ENCODE peak calls at places on chromosomes 1 and 21, in nine cellular contexts. H is amniotic stem cell, M is heart left ventricle, L is GM10248, Y is endothelial cell, X is AML-193, P is NCI-H1105 treated with DMSO at 0.1 percent for 48 hours, B is mucosa of gallbladder, G is RPMI8226. W is an unnamed sample.

GRCh38 chr21:34928637-34929036 is 120.5 kb downstream of the RUNX1 start:
- DNase-seq in L (no peak), P (no peak), Y (no peak), M (no peak), X (no peak), B (no peak), G (no peak), H (no peak), W (no peak)

GRCh38 chr1:41385398-41386189 is 24.4 kb downstream of the FOXO6 start:
- DNase-seq in P (no peak), H (no peak), X (no peak), M (no peak), L (no peak), B (no peak), Y (no peak), G (no peak), W (no peak)

GRCh38 chr1:92993581-92993980 is 32.3 kb upstream of the DIPK1A start:
- DNase-seq in P (no peak), H (no peak), G (no peak), X (no peak), L (no peak), B (no peak), Y (no peak), M (no peak), W (no peak)

GRCh38 chr1:44819257-44819593 is 10.9 kb downstream of the BTBD19 start:
- DNase-seq in L (no peak), B (no peak), Y (no peak), P (no peak), H (no peak), M (peak; percentile 17), G (no peak), X (no peak), W (peak; percentile 52)

GRCh38 chr1:89780721-89781120 is 40.1 kb upstream of the LRRC8D start:
- DNase-seq in P (peak; percentile 38), H (peak; percentile 34), L (no peak), G (peak; percentile 25), M (no peak), B (no peak), Y (no peak), X (peak; percentile 72), W (peak; percentile 36)

GRCh38 chr1:104765115-104765514 is 1015.4 kb downstream of the AMY1C start:
- DNase-seq in L (peak; percentile 22), G (no peak), M (no peak), H (no peak), Y (no peak), B (no peak), X (no peak), P (no peak), W (no peak)

GRCh38 chr21:45546636-45547203 is 4.5 kb upstream of the SLC19A1 start:
- DNase-seq in B (no peak), G (no peak), P (no peak), Y (no peak), H (no peak), M (no peak), X (no peak), L (no peak), W (no peak)

GRCh38 chr1:28160677-28161328 is 15.7 kb downstream of the PTAFR start:
- DNase-seq in H (no peak), Y (no peak), X (no peak), L (no peak), B (peak; percentile 24), P (no peak), G (no peak), M (no peak), W (no peak)

GRCh38 chr1:9586147-9586766 is 2.5 kb upstream of the TMEM201 start:
- DNase-seq in P (no peak), H (no peak), X (no peak), L (no peak), M (no peak), B (no peak), Y (no peak), G (no peak), W (no peak)

GRCh38 chr1:10904396-10905358 is 107.8 kb upstream of the TARDBP start:
- DNase-seq in M (no peak), L (no peak), X (peak; percentile 50), P (no peak), H (no peak), B (no peak), Y (no peak), G (no peak), W (no peak)

GRCh38 chr21:40165671-40166070 is 298.4 kb downstream of the PCP4 start:
- DNase-seq in H (no peak), X (no peak), P (no peak), M (no peak), Y (no peak), G (no peak), B (no peak), L (no peak), W (no peak)

GRCh38 chr1:32727876-32728275 is 25.3 kb upstream of the SYNC start:
- DNase-seq in L (no peak), P (no peak), B (no peak), H (no peak), X (no peak), G (no peak), Y (no peak), M (no peak), W (no peak)

GRCh38 chr1:234532511-234532922 is 53.5 kb upstream of the TARBP1 start:
- DNase-seq in Y (no peak), L (no peak), H (no peak), X (peak; percentile 53), M (peak; percentile 75), G (no peak), B (no peak), P (no peak), W (no peak)

GRCh38 chr1:209850342-209850979 is 22.7 kb downstream of the UTP25 start:
- DNase-seq in M (peak; percentile 54), P (peak; percentile 67), H (no peak), L (peak; percentile 55), Y (peak; percentile 76), B (no peak), X (no peak), G (peak; percentile 19), W (peak; percentile 76)

GRCh38 chr1:28860332-28861073 is 48.5 kb downstream of the OPRD1 start:
- DNase-seq in P (peak; percentile 58), B (peak; percentile 88), X (no peak), M (no peak), H (no peak), Y (no peak), L (no peak), G (no peak), W (no peak)

GRCh38 chr21:34932233-34932632 is 116.9 kb downstream of the RUNX1 start:
- DNase-seq in B (no peak), M (no peak), P (no peak), G (no peak), Y (no peak), L (no peak), H (no peak), X (no peak), W (no peak)

GRCh38 chr1:201262963-201263608 is 20.2 kb upstream of the PKP1 start:
- DNase-seq in L (no peak), X (no peak), B (no peak), G (no peak), P (no peak), M (no peak), Y (no peak), H (no peak), W (no peak)

GRCh38 chr1:208919371-208919770 is 664.1 kb upstream of the CAMK1G start:
- DNase-seq in B (no peak), X (no peak), M (no peak), L (no peak), G (no peak), P (no peak), Y (no peak), H (no peak), W (no peak)

GRCh38 chr1:243234978-243235657 is 20.0 kb downstream of the CEP170 start:
- DNase-seq in L (no peak), G (no peak), P (no peak), B (no peak), Y (no peak), H (no peak), X (no peak), M (no peak), W (no peak)

GRCh38 chr1:205449750-205450443 is 5.9 kb downstream of the BLACAT1 start:
- DNase-seq in H (no peak), L (peak; percentile 57), B (peak; percentile 63), Y (peak; percentile 41), M (no peak), G (no peak), X (no peak), P (no peak), W (peak; percentile 97)

GRCh38 chr1:10958614-10959013 is 53.8 kb upstream of the TARDBP start:
- DNase-seq in H (no peak), P (peak; percentile 89), M (no peak), Y (no peak), G (no peak), X (no peak), B (no peak), L (no peak), W (no peak)

W was measured in K562.